ENCODE peak calls at places on chromosomes 4 and X, in six cellular contexts. One of them, this sample, is unnamed.
A peak's percentile ranks its signal among the peaks of the same experiment; 100 is the strongest.

GRCh38 chr4:129323630-129324029 is 227.7 kb downstream of the C4orf33 start:
- DNase-seq in stimulated activated CD8-positive, alpha-beta memory T cell treated with anti-CD3 and anti-CD28 coated beads, Interleukin-2, amount 100 ng/mL, for 48 hours: no peak
- DNase-seq in stimulated activated CD4-positive, alpha-beta T cell treated with anti-CD3 and anti-CD28 coated beads, Interleukin-4, amount 100 ng/mL, for 48 hours: no peak
- DNase-seq in sciatic nerve: no peak
- DNase-seq in fibroblast of the conjunctiva: no peak
- DNase-seq in COR-L47: peak; percentile 15
- DNase-seq in this sample: no peak

GRCh38 chrX:47217121-47217851 is 1.2 kb upstream of the CDK16 start:
- DNase-seq in stimulated activated CD8-positive, alpha-beta memory T cell treated with anti-CD3 and anti-CD28 coated beads, Interleukin-2, amount 100 ng/mL, for 48 hours: no peak
- DNase-seq in stimulated activated CD4-positive, alpha-beta T cell treated with anti-CD3 and anti-CD28 coated beads, Interleukin-4, amount 100 ng/mL, for 48 hours: no peak
- DNase-seq in sciatic nerve: no peak
- DNase-seq in fibroblast of the conjunctiva: no peak
- DNase-seq in COR-L47: no peak
- DNase-seq in this sample: peak; percentile 31

GRCh38 chrX:39682778-39683177 is 415.0 kb downstream of the BCOR start:
- DNase-seq in stimulated activated CD8-positive, alpha-beta memory T cell treated with anti-CD3 and anti-CD28 coated beads, Interleukin-2, amount 100 ng/mL, for 48 hours: no peak
- DNase-seq in stimulated activated CD4-positive, alpha-beta T cell treated with anti-CD3 and anti-CD28 coated beads, Interleukin-4, amount 100 ng/mL, for 48 hours: no peak
- DNase-seq in sciatic nerve: no peak
- DNase-seq in fibroblast of the conjunctiva: no peak
- DNase-seq in COR-L47: no peak
- DNase-seq in this sample: peak; percentile 79

GRCh38 chr4:112321768-112322684 is 24.9 kb downstream of the ALPK1 start:
- DNase-seq in stimulated activated CD8-positive, alpha-beta memory T cell treated with anti-CD3 and anti-CD28 coated beads, Interleukin-2, amount 100 ng/mL, for 48 hours: peak; percentile 57
- DNase-seq in stimulated activated CD4-positive, alpha-beta T cell treated with anti-CD3 and anti-CD28 coated beads, Interleukin-4, amount 100 ng/mL, for 48 hours: peak; percentile 75
- DNase-seq in sciatic nerve: peak; percentile 79
- DNase-seq in fibroblast of the conjunctiva: peak; percentile 42
- DNase-seq in COR-L47: peak; percentile 40
- DNase-seq in this sample: peak; percentile 85

GRCh38 chr4:55723403-55723802 is 87.3 kb upstream of the NMU start:
- DNase-seq in stimulated activated CD8-positive, alpha-beta memory T cell treated with anti-CD3 and anti-CD28 coated beads, Interleukin-2, amount 100 ng/mL, for 48 hours: no peak
- DNase-seq in stimulated activated CD4-positive, alpha-beta T cell treated with anti-CD3 and anti-CD28 coated beads, Interleukin-4, amount 100 ng/mL, for 48 hours: no peak
- DNase-seq in sciatic nerve: no peak
- DNase-seq in fibroblast of the conjunctiva: no peak
- DNase-seq in COR-L47: no peak
- DNase-seq in this sample: no peak

GRCh38 chr4:3406021-3406420 is 35.7 kb upstream of the HGFAC start:
- DNase-seq in stimulated activated CD8-positive, alpha-beta memory T cell treated with anti-CD3 and anti-CD28 coated beads, Interleukin-2, amount 100 ng/mL, for 48 hours: no peak
- DNase-seq in stimulated activated CD4-positive, alpha-beta T cell treated with anti-CD3 and anti-CD28 coated beads, Interleukin-4, amount 100 ng/mL, for 48 hours: no peak
- DNase-seq in sciatic nerve: peak; percentile 50
- DNase-seq in fibroblast of the conjunctiva: no peak
- DNase-seq in COR-L47: no peak
- DNase-seq in this sample: no peak

GRCh38 chr4:111230265-111230664 is 607.4 kb upstream of the PITX2 start:
- DNase-seq in stimulated activated CD8-positive, alpha-beta memory T cell treated with anti-CD3 and anti-CD28 coated beads, Interleukin-2, amount 100 ng/mL, for 48 hours: no peak
- DNase-seq in stimulated activated CD4-positive, alpha-beta T cell treated with anti-CD3 and anti-CD28 coated beads, Interleukin-4, amount 100 ng/mL, for 48 hours: no peak
- DNase-seq in sciatic nerve: no peak
- DNase-seq in fibroblast of the conjunctiva: no peak
- DNase-seq in COR-L47: no peak
- DNase-seq in this sample: no peak

GRCh38 chrX:8067754-8068469 is 103.2 kb downstream of the VCX2 start:
- DNase-seq in stimulated activated CD8-positive, alpha-beta memory T cell treated with anti-CD3 and anti-CD28 coated beads, Interleukin-2, amount 100 ng/mL, for 48 hours: no peak
- DNase-seq in stimulated activated CD4-positive, alpha-beta T cell treated with anti-CD3 and anti-CD28 coated beads, Interleukin-4, amount 100 ng/mL, for 48 hours: no peak
- DNase-seq in sciatic nerve: no peak
- DNase-seq in fibroblast of the conjunctiva: no peak
- DNase-seq in COR-L47: no peak
- DNase-seq in this sample: no peak

GRCh38 chrX:15401373-15401772 is 17.2 kb upstream of the VEGFD start:
- DNase-seq in stimulated activated CD8-positive, alpha-beta memory T cell treated with anti-CD3 and anti-CD28 coated beads, Interleukin-2, amount 100 ng/mL, for 48 hours: no peak
- DNase-seq in stimulated activated CD4-positive, alpha-beta T cell treated with anti-CD3 and anti-CD28 coated beads, Interleukin-4, amount 100 ng/mL, for 48 hours: no peak
- DNase-seq in sciatic nerve: no peak
- DNase-seq in fibroblast of the conjunctiva: no peak
- DNase-seq in COR-L47: no peak
- DNase-seq in this sample: no peak

GRCh38 chr4:76224193-76224592 is 10.6 kb upstream of the SCARB2 start:
- DNase-seq in stimulated activated CD8-positive, alpha-beta memory T cell treated with anti-CD3 and anti-CD28 coated beads, Interleukin-2, amount 100 ng/mL, for 48 hours: no peak
- DNase-seq in stimulated activated CD4-positive, alpha-beta T cell treated with anti-CD3 and anti-CD28 coated beads, Interleukin-4, amount 100 ng/mL, for 48 hours: no peak
- DNase-seq in sciatic nerve: no peak
- DNase-seq in fibroblast of the conjunctiva: no peak
- DNase-seq in COR-L47: no peak
- DNase-seq in this sample: no peak

GRCh38 chrX:19513383-19513782 is 1.9 kb downstream of the MAP3K15 start:
- DNase-seq in stimulated activated CD8-positive, alpha-beta memory T cell treated with anti-CD3 and anti-CD28 coated beads, Interleukin-2, amount 100 ng/mL, for 48 hours: no peak
- DNase-seq in stimulated activated CD4-positive, alpha-beta T cell treated with anti-CD3 and anti-CD28 coated beads, Interleukin-4, amount 100 ng/mL, for 48 hours: no peak
- DNase-seq in sciatic nerve: no peak
- DNase-seq in fibroblast of the conjunctiva: no peak
- DNase-seq in COR-L47: no peak
- DNase-seq in this sample: no peak

GRCh38 chr4:23384741-23385140 is 505.1 kb downstream of the PPARGC1A start:
- DNase-seq in stimulated activated CD8-positive, alpha-beta memory T cell treated with anti-CD3 and anti-CD28 coated beads, Interleukin-2, amount 100 ng/mL, for 48 hours: no peak
- DNase-seq in stimulated activated CD4-positive, alpha-beta T cell treated with anti-CD3 and anti-CD28 coated beads, Interleukin-4, amount 100 ng/mL, for 48 hours: no peak
- DNase-seq in sciatic nerve: no peak
- DNase-seq in fibroblast of the conjunctiva: no peak
- DNase-seq in COR-L47: no peak
- DNase-seq in this sample: no peak

GRCh38 chr4:100076753-100077152 is 113.5 kb downstream of the DDIT4L start:
- DNase-seq in stimulated activated CD8-positive, alpha-beta memory T cell treated with anti-CD3 and anti-CD28 coated beads, Interleukin-2, amount 100 ng/mL, for 48 hours: no peak
- DNase-seq in stimulated activated CD4-positive, alpha-beta T cell treated with anti-CD3 and anti-CD28 coated beads, Interleukin-4, amount 100 ng/mL, for 48 hours: no peak
- DNase-seq in sciatic nerve: no peak
- DNase-seq in fibroblast of the conjunctiva: no peak
- DNase-seq in COR-L47: no peak
- DNase-seq in this sample: peak; percentile 23

GRCh38 chrX:47189906-47190305 is 3.7 kb upstream of the UBA1 start:
- DNase-seq in stimulated activated CD8-positive, alpha-beta memory T cell treated with anti-CD3 and anti-CD28 coated beads, Interleukin-2, amount 100 ng/mL, for 48 hours: no peak
- DNase-seq in stimulated activated CD4-positive, alpha-beta T cell treated with anti-CD3 and anti-CD28 coated beads, Interleukin-4, amount 100 ng/mL, for 48 hours: no peak
- DNase-seq in sciatic nerve: no peak
- DNase-seq in fibroblast of the conjunctiva: no peak
- DNase-seq in COR-L47: no peak
- DNase-seq in this sample: no peak

GRCh38 chrX:38247051-38247450 is 26.4 kb upstream of the SRPX start:
- DNase-seq in stimulated activated CD8-positive, alpha-beta memory T cell treated with anti-CD3 and anti-CD28 coated beads, Interleukin-2, amount 100 ng/mL, for 48 hours: no peak
- DNase-seq in stimulated activated CD4-positive, alpha-beta T cell treated with anti-CD3 and anti-CD28 coated beads, Interleukin-4, amount 100 ng/mL, for 48 hours: no peak
- DNase-seq in sciatic nerve: no peak
- DNase-seq in fibroblast of the conjunctiva: no peak
- DNase-seq in COR-L47: no peak
- DNase-seq in this sample: no peak

GRCh38 chr4:128854433-128854832 is 44.9 kb downstream of the JADE1 start:
- DNase-seq in stimulated activated CD8-positive, alpha-beta memory T cell treated with anti-CD3 and anti-CD28 coated beads, Interleukin-2, amount 100 ng/mL, for 48 hours: no peak
- DNase-seq in stimulated activated CD4-positive, alpha-beta T cell treated with anti-CD3 and anti-CD28 coated beads, Interleukin-4, amount 100 ng/mL, for 48 hours: no peak
- DNase-seq in sciatic nerve: no peak
- DNase-seq in fibroblast of the conjunctiva: no peak
- DNase-seq in COR-L47: no peak
- DNase-seq in this sample: no peak

GRCh38 chr4:166972071-166972470 is 262.2 kb downstream of the SPOCK3 start:
- DNase-seq in stimulated activated CD8-positive, alpha-beta memory T cell treated with anti-CD3 and anti-CD28 coated beads, Interleukin-2, amount 100 ng/mL, for 48 hours: no peak
- DNase-seq in stimulated activated CD4-positive, alpha-beta T cell treated with anti-CD3 and anti-CD28 coated beads, Interleukin-4, amount 100 ng/mL, for 48 hours: no peak
- DNase-seq in sciatic nerve: no peak
- DNase-seq in fibroblast of the conjunctiva: no peak
- DNase-seq in COR-L47: no peak
- DNase-seq in this sample: no peak

GRCh38 chr4:60443068-60443467 is 757.1 kb upstream of the ADGRL3 start:
- DNase-seq in stimulated activated CD8-positive, alpha-beta memory T cell treated with anti-CD3 and anti-CD28 coated beads, Interleukin-2, amount 100 ng/mL, for 48 hours: no peak
- DNase-seq in stimulated activated CD4-positive, alpha-beta T cell treated with anti-CD3 and anti-CD28 coated beads, Interleukin-4, amount 100 ng/mL, for 48 hours: no peak
- DNase-seq in sciatic nerve: no peak
- DNase-seq in fibroblast of the conjunctiva: no peak
- DNase-seq in COR-L47: no peak
- DNase-seq in this sample: no peak

GRCh38 chr4:169116270-169116901 is 106.3 kb upstream of the CBR4 start:
- DNase-seq in stimulated activated CD8-positive, alpha-beta memory T cell treated with anti-CD3 and anti-CD28 coated beads, Interleukin-2, amount 100 ng/mL, for 48 hours: no peak
- DNase-seq in stimulated activated CD4-positive, alpha-beta T cell treated with anti-CD3 and anti-CD28 coated beads, Interleukin-4, amount 100 ng/mL, for 48 hours: no peak
- DNase-seq in sciatic nerve: no peak
- DNase-seq in fibroblast of the conjunctiva: no peak
- DNase-seq in COR-L47: no peak
- DNase-seq in this sample: no peak

GRCh38 chrX:152601848-152602616 is 35.7 kb upstream of the GABRQ start:
- DNase-seq in stimulated activated CD8-positive, alpha-beta memory T cell treated with anti-CD3 and anti-CD28 coated beads, Interleukin-2, amount 100 ng/mL, for 48 hours: no peak
- DNase-seq in stimulated activated CD4-positive, alpha-beta T cell treated with anti-CD3 and anti-CD28 coated beads, Interleukin-4, amount 100 ng/mL, for 48 hours: peak; percentile 0
- DNase-seq in sciatic nerve: no peak
- DNase-seq in fibroblast of the conjunctiva: no peak
- DNase-seq in COR-L47: peak; percentile 3
- DNase-seq in this sample: peak; percentile 46

GRCh38 chr4:101954975-101955678 is 164.6 kb downstream of the BANK1 start:
- DNase-seq in stimulated activated CD8-positive, alpha-beta memory T cell treated with anti-CD3 and anti-CD28 coated beads, Interleukin-2, amount 100 ng/mL, for 48 hours: no peak
- DNase-seq in stimulated activated CD4-positive, alpha-beta T cell treated with anti-CD3 and anti-CD28 coated beads, Interleukin-4, amount 100 ng/mL, for 48 hours: no peak
- DNase-seq in sciatic nerve: no peak
- DNase-seq in fibroblast of the conjunctiva: no peak
- DNase-seq in COR-L47: no peak
- DNase-seq in this sample: peak; percentile 8

GRCh38 chr4:118974758-118975157 is 86.1 kb downstream of the SYNPO2 start:
- DNase-seq in stimulated activated CD8-positive, alpha-beta memory T cell treated with anti-CD3 and anti-CD28 coated beads, Interleukin-2, amount 100 ng/mL, for 48 hours: no peak
- DNase-seq in stimulated activated CD4-positive, alpha-beta T cell treated with anti-CD3 and anti-CD28 coated beads, Interleukin-4, amount 100 ng/mL, for 48 hours: no peak
- DNase-seq in sciatic nerve: no peak
- DNase-seq in fibroblast of the conjunctiva: no peak
- DNase-seq in COR-L47: no peak
- DNase-seq in this sample: no peak